ENCODE peak calls at places on chromosomes 1 and 21, in eight cellular contexts. N is left ventricle myocardium inferior, A is GM13976, P is B cell, Q is cardiac muscle cell, M is type B pancreatic cell, H is foreskin keratinocyte, S is GM12878. U is an unnamed sample.

GRCh38 chr1:245718951-245719350 is 564.2 kb downstream of the KIF26B start:
- DNase-seq in N (no peak), A (no peak), P (no peak), Q (no peak), M (no peak), H (no peak), S (no peak), U (no peak)

GRCh38 chr1:36151845-36152203 is 2.5 kb upstream of the TRAPPC3 start:
- DNase-seq in N (no peak), A (no peak), P (no peak), Q (no peak), M (no peak), H (no peak), S (no peak), U (no peak)

GRCh38 chr1:119079881-119080280 is 60.6 kb downstream of the WARS2 start:
- DNase-seq in N (no peak), A (no peak), P (no peak), Q (no peak), M (no peak), H (no peak), S (no peak), U (no peak)

GRCh38 chr1:234628099-234628498 is 18.1 kb upstream of the IRF2BP2 start:
- DNase-seq in N (no peak), A (no peak), P (no peak), Q (no peak), M (no peak), H (peak), S (no peak), U (no peak)

GRCh38 chr1:102715150-102715549 is 393.2 kb downstream of the COL11A1 start:
- DNase-seq in N (no peak), A (no peak), P (no peak), Q (no peak), M (no peak), H (no peak), S (no peak), U (no peak)

GRCh38 chr1:1013105-1013921 is at the start of gene ISG15:
- DNase-seq in N (peak), A (peak), P (peak), Q (peak), M (no peak), H (peak), S (peak), U (peak)

GRCh38 chr1:94947453-94947852 is 20.5 kb upstream of the CNN3 start:
- DNase-seq in N (no peak), A (no peak), P (no peak), Q (peak), M (no peak), H (no peak), S (no peak), U (no peak)

GRCh38 chr1:226166341-226166740 is 20.2 kb downstream of the ACBD3 start:
- DNase-seq in N (no peak), A (no peak), P (no peak), Q (no peak), M (no peak), H (no peak), S (no peak), U (no peak)

GRCh38 chr1:6246497-6247295 is 2.7 kb downstream of the HES3 start:
- DNase-seq in N (peak), A (peak), P (peak), Q (peak), M (peak), H (peak), S (no peak), U (peak)

GRCh38 chr1:112507896-112508241 is 896 bp upstream of the WNT2B start:
- DNase-seq in N (no peak), A (peak), P (peak), Q (peak), M (no peak), H (no peak), S (no peak), U (peak)

GRCh38 chr1:2242814-2243725 is 15.0 kb downstream of the SKI start:
- DNase-seq in N (peak), A (no peak), P (no peak), Q (no peak), M (no peak), H (no peak), S (no peak), U (no peak)

GRCh38 chr1:201606581-201606980 is 67.7 kb downstream of the NAV1 start:
- DNase-seq in N (no peak), A (no peak), P (no peak), Q (no peak), M (no peak), H (no peak), S (no peak), U (no peak)

GRCh38 chr1:147840909-147841308 is 61.7 kb upstream of the GJA8 start:
- DNase-seq in N (no peak), A (peak), P (no peak), Q (no peak), M (no peak), H (no peak), S (no peak), U (peak)

GRCh38 chr1:46535063-46535462 is 16.4 kb downstream of the KNCN start:
- DNase-seq in N (no peak), A (no peak), P (no peak), Q (peak), M (no peak), H (no peak), S (no peak), U (peak)

DNA sequence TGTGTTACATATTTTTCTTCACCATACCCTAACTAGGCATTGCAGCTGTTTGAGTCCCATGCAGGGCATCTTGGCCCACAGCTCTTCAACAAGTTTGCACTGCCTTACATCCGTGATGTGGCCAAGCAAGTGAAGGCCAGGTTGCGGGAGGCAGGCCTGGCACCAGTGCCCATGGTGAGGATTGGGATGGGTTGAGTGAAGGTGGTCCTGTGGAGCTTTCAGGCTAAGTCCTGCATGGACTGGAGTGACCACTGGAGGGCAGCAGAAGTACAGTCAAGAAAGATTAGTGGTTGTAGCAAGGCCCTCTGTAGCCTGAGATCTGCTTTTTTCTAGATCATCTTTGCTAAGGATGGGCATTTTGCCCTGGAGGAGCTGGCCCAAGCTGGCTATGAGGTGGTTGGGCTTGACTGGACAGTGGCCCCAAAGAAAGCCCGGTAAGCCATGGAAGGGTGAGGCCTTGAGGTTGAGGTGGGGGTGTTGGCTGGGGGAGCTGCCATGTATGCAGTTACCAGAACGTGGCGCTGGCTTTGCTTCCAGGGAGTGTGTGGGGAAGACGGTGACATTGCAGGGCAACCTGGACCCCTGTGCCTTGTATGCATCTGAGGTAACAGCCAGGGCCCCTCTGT is 2.5 kb downstream of the UROD start:
- DNase-seq in N (peak), A (peak), P (peak), Q (peak), M (peak), H (peak), S (peak), U (peak)
- TF ChIP-seq CTCF in N (peak), A (peak), P (peak), Q (peak), M (peak), H (peak), S (peak), U (peak)

DNA sequence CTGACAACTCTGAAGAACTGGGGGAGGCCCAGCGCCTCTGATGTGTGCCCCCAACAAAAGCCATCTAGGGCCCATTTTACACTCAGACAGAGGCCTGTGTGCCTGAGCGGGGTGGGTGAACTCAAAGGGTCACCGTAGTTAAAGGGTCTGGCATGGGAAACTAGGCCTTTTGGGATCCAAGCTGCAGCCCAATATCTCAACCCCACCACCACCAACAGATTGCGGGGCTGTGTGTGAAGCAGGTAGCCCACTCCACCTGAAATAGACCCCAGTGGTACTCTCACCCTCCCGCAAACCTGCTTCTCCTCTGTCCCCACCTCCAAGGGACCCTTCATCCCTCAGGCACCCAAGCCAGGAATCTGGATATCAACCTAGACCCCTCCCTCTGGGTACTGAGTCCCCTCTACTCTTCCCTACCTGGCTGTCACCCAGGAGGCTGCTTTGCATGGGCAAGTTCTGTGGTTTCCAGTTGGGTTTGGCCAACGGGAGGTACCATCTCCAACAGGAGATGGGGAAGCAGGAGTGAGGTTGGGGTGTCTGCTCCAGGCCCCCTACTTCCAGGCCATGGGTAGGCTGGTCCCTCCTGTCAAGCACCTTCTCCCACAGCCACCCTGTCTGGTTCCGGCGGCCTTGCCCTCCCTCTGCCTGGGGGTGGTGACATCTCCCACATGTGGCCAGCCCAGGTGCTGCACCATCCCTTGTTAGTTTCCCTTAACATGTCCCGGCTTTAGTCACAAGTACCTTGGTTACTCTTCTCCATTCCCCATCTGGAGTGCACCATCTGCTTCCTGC is 35.2 kb upstream of the LRP8 start:
- DNase-seq in N (no peak), A (no peak), P (no peak), Q (no peak), M (peak), H (no peak), S (no peak), U (no peak)
- TF ChIP-seq CTCF in N (no peak), A (no peak), P (no peak), Q (no peak), M (no peak), H (no peak), S (peak), U (no peak)

GRCh38 chr1:30880631-30881155 is 27.9 kb downstream of the SDC3 start:
- DNase-seq in N (no peak), A (no peak), P (no peak), Q (no peak), M (no peak), H (no peak), S (no peak), U (no peak)

GRCh38 chr1:30879940-30880339 is 28.6 kb downstream of the SDC3 start:
- DNase-seq in N (no peak), A (no peak), P (no peak), Q (no peak), M (no peak), H (peak), S (no peak), U (no peak)

GRCh38 chr1:30883389-30884172 is 25.0 kb downstream of the SDC3 start:
- DNase-seq in N (no peak), A (no peak), P (no peak), Q (no peak), M (no peak), H (no peak), S (no peak), U (no peak)

GRCh38 chr1:30882678-30883388 is 25.7 kb downstream of the SDC3 start:
- DNase-seq in N (no peak), A (no peak), P (no peak), Q (no peak), M (no peak), H (no peak), S (no peak), U (no peak)

GRCh38 chr1:30881266-30882181 is 27.0 kb downstream of the SDC3 start:
- DNase-seq in N (no peak), A (peak), P (peak), Q (no peak), M (no peak), H (no peak), S (peak), U (peak)
- TF ChIP-seq CTCF in N (no peak), A (no peak), P (no peak), Q (no peak), M (no peak), H (no peak), S (no peak), U (no peak)

DNA sequence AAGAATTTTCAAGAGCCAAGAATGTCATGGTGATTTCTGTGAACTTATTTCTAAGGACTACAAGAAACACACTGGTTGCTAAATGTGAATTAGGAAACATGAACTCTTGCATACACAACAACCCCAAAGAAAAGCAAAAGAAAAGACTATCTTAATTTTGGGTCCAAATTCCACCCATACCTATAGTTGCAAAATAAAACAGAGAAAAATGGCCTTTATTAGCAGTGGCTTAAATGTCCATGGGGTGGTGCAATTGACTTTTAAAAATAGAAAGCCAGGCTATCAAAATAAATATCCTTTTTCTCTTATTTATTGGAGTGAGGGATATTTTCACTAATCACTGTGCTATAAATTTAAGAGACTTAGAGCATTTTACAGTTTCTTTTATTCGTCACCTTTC is 80.9 kb upstream of the DPYD start:
- DNase-seq in N (no peak), A (no peak), P (no peak), Q (no peak), M (no peak), H (no peak), S (no peak), U (no peak)
- TF ChIP-seq CTCF in N (no peak), A (no peak), P (no peak), Q (peak), M (peak), H (peak), S (no peak), U (no peak)

GRCh38 chr21:36479415-36480402 is at the start of gene CLDN14:
- DNase-seq in N (peak), A (no peak), P (no peak), Q (no peak), M (no peak), H (no peak), S (no peak), U (no peak)

GRCh38 chr21:36477559-36477958 is 2.4 kb downstream of the CLDN14 start:
- DNase-seq in N (no peak), A (no peak), P (no peak), Q (peak), M (no peak), H (no peak), S (no peak), U (no peak)

GRCh38 chr21:36480618-36481017 is 696 bp upstream of the CLDN14 start:
- DNase-seq in N (no peak), A (no peak), P (no peak), Q (no peak), M (no peak), H (no peak), S (no peak), U (no peak)

GRCh38 chr21:36478207-36478701 is 1.7 kb downstream of the CLDN14 start:
- DNase-seq in N (no peak), A (no peak), P (no peak), Q (no peak), M (no peak), H (peak), S (no peak), U (no peak)

GRCh38 chr21:36478941-36479340 is 981 bp downstream of the CLDN14 start:
- DNase-seq in N (no peak), A (no peak), P (no peak), Q (peak), M (no peak), H (no peak), S (no peak), U (no peak)
- TF ChIP-seq CTCF in N (no peak), A (no peak), P (no peak), Q (peak), M (peak), H (peak), S (peak), U (peak)

DNA sequence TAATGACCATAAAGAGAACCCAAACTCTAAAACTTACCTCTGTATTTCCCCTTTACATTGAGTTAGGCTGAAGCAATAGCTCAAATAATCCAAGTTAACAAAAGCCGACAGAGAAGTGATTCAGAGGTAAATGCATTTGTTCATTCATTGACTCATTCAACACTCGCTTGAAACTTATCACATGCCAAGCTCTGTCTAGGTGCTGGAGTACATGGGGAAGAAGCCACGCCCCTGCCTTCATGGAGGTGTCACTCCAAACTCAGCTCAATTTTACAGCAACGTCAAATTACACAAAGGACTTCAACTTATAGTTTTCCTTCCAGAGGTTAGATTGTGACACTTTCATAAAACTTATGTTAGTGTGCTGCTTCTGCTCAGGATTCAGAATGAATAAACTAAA is 45.8 kb downstream of the SLC25A24 start:
- DNase-seq in N (no peak), A (no peak), P (no peak), Q (no peak), M (no peak), H (peak), S (no peak), U (no peak)
- TF ChIP-seq CTCF in N (no peak), A (no peak), P (no peak), Q (no peak), M (no peak), H (no peak), S (no peak), U (no peak)

U was measured in GM13977.